ENCODE peak calls at places on chromosomes 6 and 20, in five cellular contexts. J is SK-N-SH, O is K562, T is GM12878, R is HepG2. K is an unnamed sample. For H3K4me1, the result is how much of the 10 kb centered on the place peaks cover.

GRCh38 chr20:36676701-36677421 is 30.9 kb upstream of the SLA2 start:
- DNase-seq in O (no peak), T (no peak), R (peak), J (no peak), K (peak)

GRCh38 chr6:121135425-121135824 is 198.9 kb downstream of the TBC1D32 start:
- DNase-seq in R (no peak), O (no peak), T (no peak), J (no peak), K (no peak)

GRCh38 chr6:36714511-36714910 is 16.9 kb downstream of the RAB44 start:
- DNase-seq in J (no peak), O (no peak), T (no peak), R (no peak), K (no peak)

GRCh38 chr6:34202329-34203201 is 34.1 kb upstream of the HMGA1 start:
- DNase-seq in R (no peak), T (no peak), O (no peak), J (no peak), K (peak)

GRCh38 chr6:121522265-121522664 is 86.8 kb downstream of the GJA1 start:
- DNase-seq in O (no peak), T (no peak), J (no peak), R (no peak), K (no peak)

GRCh38 chr6:16377470-16377869 is 139.1 kb downstream of the GMPR start:
- DNase-seq in J (no peak), O (no peak), T (no peak), R (no peak), K (no peak)

GRCh38 chr6:31114540-31114876 is at the start of gene PSORS1C1:
- DNase-seq in O (no peak), T (no peak), J (no peak), R (peak), K (peak)

GRCh38 chr6:66664112-66664511 is 957.1 kb upstream of the EYS start:
- DNase-seq in O (no peak), T (no peak), R (no peak), J (no peak), K (no peak)

GRCh38 chr6:163260111-163260895 is 154.2 kb upstream of the QKI start:
- DNase-seq in O (no peak), T (no peak), J (no peak), R (no peak), K (no peak)

GRCh38 chr6:90494067-90494773 is 92.7 kb downstream of the MAP3K7 start:
- DNase-seq in J (no peak), T (no peak), O (no peak), R (no peak), K (no peak)

GRCh38 chr6:153898360-153899059 is 140.5 kb upstream of the OPRM1 start:
- DNase-seq in J (no peak), O (no peak), R (no peak), T (no peak), K (no peak)

DNA sequence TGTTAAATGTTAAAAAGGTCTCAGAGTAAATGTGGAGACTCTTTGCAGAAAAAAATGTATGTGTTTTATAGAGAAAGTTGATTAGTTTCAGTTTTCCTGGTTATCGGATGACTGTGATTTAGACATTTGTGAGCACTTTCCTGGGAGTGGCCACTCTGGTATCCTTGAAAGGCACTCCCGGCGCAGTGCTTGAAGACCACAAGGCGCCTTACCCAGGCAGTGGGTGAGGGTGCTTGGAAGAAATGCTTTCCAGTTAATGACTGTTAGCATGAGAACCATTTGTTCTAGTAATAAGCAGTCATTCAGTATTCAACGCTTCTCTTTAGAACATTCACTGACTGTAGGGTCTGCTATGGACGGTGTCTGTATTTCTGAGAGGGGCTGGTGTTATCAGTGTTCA is 7.2 kb downstream of the CDS2 start:
- DNase-seq in R (no peak), O (no peak), T (no peak), J (no peak), K (no peak)
- H3K4me1 ChIP-seq in R (under half), O (under half), T (under half), J (under half), K (under half)

GRCh38 chr6:106247293-106247692 is 78.3 kb downstream of the ATG5 start:
- DNase-seq in J (no peak), O (no peak), T (peak), R (no peak), K (no peak)

GRCh38 chr6:106244931-106245330 is 80.6 kb downstream of the ATG5 start:
- DNase-seq in T (peak), R (no peak), O (no peak), J (no peak), K (no peak)

GRCh38 chr6:106244521-106244920 is 81.0 kb downstream of the ATG5 start:
- DNase-seq in J (no peak), R (no peak), O (no peak), T (no peak), K (no peak)

GRCh38 chr6:106249658-106250057 is 75.9 kb downstream of the ATG5 start:
- DNase-seq in O (no peak), J (no peak), T (no peak), R (no peak), K (no peak)

DNA sequence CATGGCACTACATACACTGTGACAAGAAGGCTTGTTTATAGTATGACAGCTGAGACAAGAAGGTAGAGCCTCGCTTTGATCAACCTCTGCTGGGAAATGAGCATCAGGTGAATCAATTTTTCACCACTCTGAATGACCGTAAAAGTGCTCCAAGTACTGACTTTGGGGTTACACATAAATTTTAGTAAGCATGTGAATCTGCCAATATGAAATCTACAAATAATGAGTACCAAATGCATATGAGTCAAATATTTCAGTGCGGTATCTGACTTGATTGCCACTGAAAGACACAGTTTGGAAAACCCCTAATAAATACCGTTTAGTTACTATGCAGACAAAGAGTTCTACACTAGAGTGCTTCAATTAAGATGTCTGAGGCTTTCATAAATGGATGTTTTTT is 77.8 kb downstream of the ATG5 start:
- DNase-seq in O (no peak), J (no peak), R (no peak), T (peak), K (no peak)
- TF ChIP-seq RAD21 in O (no peak), J (no peak), R (no peak), T (no peak), K (no peak)

GRCh38 chr20:37968726-37969401 is 64.4 kb downstream of the TTI1 start:
- DNase-seq in J (no peak), T (no peak), R (no peak), O (no peak), K (no peak)
- TF ChIP-seq ZBTB33 in J (no peak), T (no peak), R (no peak), O (no peak), K (no peak)

DNA sequence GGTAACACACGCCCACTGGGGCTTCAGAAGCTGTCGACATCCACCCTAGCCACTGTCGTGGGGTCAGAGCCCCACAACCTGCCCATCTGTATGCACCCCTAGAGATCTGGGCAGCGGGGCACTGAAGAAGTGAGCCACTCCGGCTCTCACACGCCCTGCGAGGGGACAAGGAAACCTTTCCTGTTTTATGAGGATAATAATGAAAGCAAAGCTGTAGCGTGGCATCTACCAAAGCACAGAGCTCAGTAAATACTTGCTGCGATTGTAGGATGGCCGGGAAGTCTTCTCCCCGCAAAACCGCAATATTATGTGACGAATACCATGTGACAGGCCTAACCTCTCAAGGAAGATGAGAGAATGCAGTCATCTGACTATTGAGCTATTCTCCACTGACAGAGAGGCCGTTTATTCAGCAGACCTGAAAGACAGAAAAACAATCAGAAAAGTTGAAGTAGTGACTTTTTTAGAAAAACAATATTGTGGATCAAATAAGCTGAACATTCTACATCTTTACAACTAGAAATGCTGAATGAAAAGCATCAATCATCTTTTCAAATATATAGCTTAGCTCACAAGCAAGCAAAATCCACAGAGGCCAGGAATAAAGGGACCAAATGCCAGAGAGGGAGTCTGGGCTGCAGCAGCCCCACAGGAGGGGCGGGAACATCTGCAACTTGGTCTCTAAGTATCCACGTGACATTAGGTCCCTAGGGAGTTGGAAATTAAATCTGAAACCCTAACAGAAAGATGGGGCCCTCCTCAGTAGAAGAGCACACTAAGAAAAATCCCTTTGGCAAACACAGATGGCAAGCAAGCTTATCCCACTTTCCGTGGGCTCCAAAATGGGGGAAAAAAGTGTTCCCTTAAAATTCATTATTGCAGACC is 207.8 kb downstream of the TTLL2 start:
- DNase-seq in R (no peak), J (no peak), O (no peak), T (no peak), K (no peak)
- H3K4me1 ChIP-seq in R (under half), J (under half), O (under half), T (under half), K (under half)

GRCh38 chr6:3608159-3608558 is 143.4 kb downstream of the PXDC1 start:
- DNase-seq in O (no peak), T (no peak), R (no peak), J (no peak), K (no peak)
- TF ChIP-seq RAD21 in O (no peak), T (no peak), R (no peak), J (no peak), K (no peak)